ENCODE peak calls at places on chromosomes 12 and 14, in four cellular contexts. One of them, this sample, is unnamed. For H3K4me1, the result is how much of the 10 kb centered on the place peaks cover.

GRCh38 chr14:102930753-102931579 is 8.5 kb downstream of the AMN start:
- DNase-seq in stomach: peak
- DNase-seq in suprapubic skin: no peak
- DNase-seq in tibial artery: no peak
- DNase-seq in this sample: no peak

GRCh38 chr14:104101651-104102281 is 16.3 kb downstream of the ASPG start:
- DNase-seq in tibial artery: peak
- DNase-seq in stomach: no peak
- DNase-seq in suprapubic skin: no peak
- DNase-seq in this sample: no peak

GRCh38 chr12:51351913-51352532 is 5.5 kb upstream of the CELA1 start:
- DNase-seq in stomach: no peak
- DNase-seq in suprapubic skin: no peak
- DNase-seq in tibial artery: no peak
- DNase-seq in this sample: no peak

GRCh38 chr12:68477256-68477655 is 133.4 kb upstream of the RAP1B start:
- DNase-seq in tibial artery: no peak
- DNase-seq in stomach: no peak
- DNase-seq in suprapubic skin: no peak
- DNase-seq in this sample: no peak

GRCh38 chr14:33309081-33309480 is 370.4 kb downstream of the NPAS3 start:
- DNase-seq in stomach: no peak
- DNase-seq in suprapubic skin: no peak
- DNase-seq in tibial artery: no peak
- DNase-seq in this sample: no peak

GRCh38 chr14:61516125-61516740 is 179.1 kb upstream of the HIF1A start:
- DNase-seq in stomach: no peak
- DNase-seq in tibial artery: no peak
- DNase-seq in suprapubic skin: no peak
- DNase-seq in this sample: no peak

GRCh38 chr12:83666690-83667089 is 980.0 kb downstream of the TMTC2 start:
- DNase-seq in stomach: no peak
- DNase-seq in suprapubic skin: no peak
- DNase-seq in tibial artery: no peak
- DNase-seq in this sample: no peak

GRCh38 chr12:20194171-20194570 is 174.2 kb upstream of the PDE3A start:
- DNase-seq in tibial artery: no peak
- DNase-seq in stomach: no peak
- DNase-seq in suprapubic skin: no peak
- DNase-seq in this sample: no peak

GRCh38 chr14:74596747-74597456 is 15.1 kb downstream of the LTBP2 start:
- DNase-seq in stomach: no peak
- DNase-seq in tibial artery: no peak
- DNase-seq in suprapubic skin: no peak
- DNase-seq in this sample: no peak
- H3K4me1 ChIP-seq in stomach: half or more
- H3K4me1 ChIP-seq in tibial artery: half or more
- H3K4me1 ChIP-seq in suprapubic skin: half or more
- H3K4me1 ChIP-seq in this sample: under half

GRCh38 chr14:53621986-53622385 is 334.6 kb downstream of the BMP4 start:
- DNase-seq in stomach: no peak
- DNase-seq in suprapubic skin: no peak
- DNase-seq in tibial artery: no peak
- DNase-seq in this sample: no peak
- H3K27ac ChIP-seq in stomach: no peak
- H3K27ac ChIP-seq in suprapubic skin: no peak
- H3K27ac ChIP-seq in tibial artery: no peak
- H3K27ac ChIP-seq in this sample: no peak

GRCh38 chr12:42571327-42572009 is 18.1 kb downstream of the PRICKLE1 start:
- DNase-seq in suprapubic skin: no peak
- DNase-seq in tibial artery: no peak
- DNase-seq in stomach: no peak
- DNase-seq in this sample: no peak
- H3K4me1 ChIP-seq in suprapubic skin: under half
- H3K4me1 ChIP-seq in tibial artery: under half
- H3K4me1 ChIP-seq in stomach: under half
- H3K4me1 ChIP-seq in this sample: under half

GRCh38 chr14:94612580-94613554 is 676 bp downstream of the SERPINA3 start:
- DNase-seq in tibial artery: no peak
- DNase-seq in stomach: no peak
- DNase-seq in suprapubic skin: no peak
- DNase-seq in this sample: no peak

GRCh38 chr14:94614802-94615201 is 2.6 kb downstream of the SERPINA3 start:
- DNase-seq in tibial artery: no peak
- DNase-seq in suprapubic skin: no peak
- DNase-seq in stomach: no peak
- DNase-seq in this sample: no peak

GRCh38 chr14:94613720-94614644 is 1.8 kb downstream of the SERPINA3 start:
- DNase-seq in tibial artery: no peak
- DNase-seq in suprapubic skin: no peak
- DNase-seq in stomach: no peak
- DNase-seq in this sample: no peak

GRCh38 chr14:94611179-94611578 is 1.0 kb upstream of the SERPINA3 start:
- DNase-seq in stomach: no peak
- DNase-seq in suprapubic skin: no peak
- DNase-seq in tibial artery: no peak
- DNase-seq in this sample: no peak

GRCh38 chr14:94612174-94612573 is at the start of gene SERPINA3:
- DNase-seq in suprapubic skin: no peak
- DNase-seq in stomach: no peak
- DNase-seq in tibial artery: no peak
- DNase-seq in this sample: no peak
- H3K27ac ChIP-seq in suprapubic skin: peak
- H3K27ac ChIP-seq in stomach: peak
- H3K27ac ChIP-seq in tibial artery: no peak
- H3K27ac ChIP-seq in this sample: no peak

GRCh38 chr12:50239355-50239891 is 43.9 kb downstream of the LIMA1 start:
- DNase-seq in stomach: no peak
- DNase-seq in suprapubic skin: no peak
- DNase-seq in tibial artery: no peak
- DNase-seq in this sample: no peak
- H3K4me1 ChIP-seq in stomach: under half
- H3K4me1 ChIP-seq in suprapubic skin: under half
- H3K4me1 ChIP-seq in tibial artery: under half
- H3K4me1 ChIP-seq in this sample: under half

DNA sequence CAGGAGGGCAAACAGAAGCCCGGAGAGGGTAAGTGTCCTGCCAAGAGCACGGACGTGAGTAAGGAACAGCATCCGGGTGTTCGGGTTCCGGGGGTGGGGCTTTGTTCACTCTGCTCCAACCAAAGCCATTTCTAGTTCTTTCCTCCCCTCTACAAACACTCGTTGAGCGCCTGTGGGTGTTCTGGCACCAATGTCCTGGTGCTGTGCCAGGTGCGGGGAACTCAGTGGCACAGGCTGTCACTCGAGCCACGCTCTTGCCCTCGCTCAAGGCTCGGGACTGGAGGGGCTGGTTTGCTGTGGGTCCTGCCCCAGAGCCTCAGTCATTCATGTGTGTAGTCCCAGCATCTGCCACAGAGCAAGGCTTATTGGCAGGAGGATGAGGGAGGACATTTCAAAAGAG is 157.5 kb downstream of the CALM1 start:
- DNase-seq in suprapubic skin: no peak
- DNase-seq in stomach: peak
- DNase-seq in tibial artery: peak
- DNase-seq in this sample: no peak
- H3K27ac ChIP-seq in suprapubic skin: no peak
- H3K27ac ChIP-seq in stomach: peak
- H3K27ac ChIP-seq in tibial artery: peak
- H3K27ac ChIP-seq in this sample: no peak

GRCh38 chr12:64639466-64639865 is 29.2 kb downstream of the RASSF3 start:
- DNase-seq in suprapubic skin: no peak
- DNase-seq in tibial artery: no peak
- DNase-seq in stomach: no peak
- DNase-seq in this sample: no peak
- H3K4me1 ChIP-seq in suprapubic skin: under half
- H3K4me1 ChIP-seq in tibial artery: under half
- H3K4me1 ChIP-seq in stomach: half or more
- H3K4me1 ChIP-seq in this sample: half or more

DNA sequence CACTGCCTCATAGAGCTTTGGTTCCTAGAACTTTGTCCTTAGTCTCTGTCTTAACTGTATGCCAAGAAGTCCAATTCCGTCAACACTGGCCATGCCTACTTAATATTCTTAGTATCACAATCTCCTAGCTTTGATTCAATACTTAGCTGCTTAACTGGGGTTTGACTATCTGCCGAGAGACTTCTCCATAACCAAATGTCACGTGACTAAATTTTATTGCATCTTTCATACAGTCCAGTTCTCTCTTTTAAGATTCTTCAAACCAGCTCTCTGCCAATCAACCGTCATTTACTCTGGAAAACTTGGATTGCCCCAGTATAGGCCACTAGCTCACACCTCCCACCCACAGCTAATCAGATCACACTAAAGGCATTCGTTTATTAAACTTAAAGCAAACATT is 122.8 kb downstream of the ATXN7L3B start:
- DNase-seq in suprapubic skin: no peak
- DNase-seq in stomach: no peak
- DNase-seq in tibial artery: no peak
- DNase-seq in this sample: no peak
- H3K27ac ChIP-seq in suprapubic skin: no peak
- H3K27ac ChIP-seq in stomach: no peak
- H3K27ac ChIP-seq in tibial artery: no peak
- H3K27ac ChIP-seq in this sample: no peak

DNA sequence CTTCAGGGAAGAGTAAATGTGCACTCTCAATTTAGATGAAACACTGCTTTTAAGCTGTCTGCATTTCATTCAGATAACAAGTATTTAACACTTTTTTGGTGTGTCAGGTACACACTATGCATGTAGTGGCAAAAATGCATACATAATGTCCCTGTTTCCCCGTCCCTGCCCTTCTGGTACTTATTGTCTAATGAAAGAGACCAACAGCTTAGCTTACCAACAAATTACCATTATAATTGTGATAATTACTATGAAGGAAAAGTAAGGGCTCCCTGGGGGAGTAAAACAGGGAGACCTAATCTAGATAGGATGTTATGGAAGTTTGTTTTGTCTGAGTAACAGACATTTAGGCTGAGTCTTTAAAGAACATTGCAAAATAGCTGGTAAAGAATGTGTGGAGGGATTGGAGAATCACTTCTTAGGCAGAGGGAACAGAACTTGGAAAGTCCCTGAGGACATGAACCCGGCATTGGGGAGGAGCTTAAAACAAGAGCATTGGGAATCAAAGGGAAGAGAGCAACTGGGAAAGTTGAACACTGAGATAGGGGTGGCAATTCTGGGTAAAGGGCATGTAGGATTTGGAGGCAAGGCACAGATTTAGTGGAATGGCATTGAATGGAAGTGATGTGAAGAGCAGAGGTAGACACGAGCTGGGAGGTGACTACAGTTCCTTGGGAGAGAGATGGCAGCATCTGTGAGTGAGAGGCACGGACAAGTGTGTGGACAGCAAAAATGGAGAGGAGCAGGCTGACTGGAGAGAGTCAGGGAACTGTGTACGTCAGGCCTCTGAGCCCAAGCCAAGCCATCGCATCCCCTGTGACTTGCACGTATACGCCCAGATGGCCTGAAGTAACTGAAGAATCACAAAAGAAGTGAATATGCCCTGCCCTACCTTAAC is 181.6 kb downstream of the GRIP1 start:
- DNase-seq in suprapubic skin: no peak
- DNase-seq in stomach: no peak
- DNase-seq in tibial artery: no peak
- DNase-seq in this sample: no peak
- H3K4me1 ChIP-seq in suprapubic skin: under half
- H3K4me1 ChIP-seq in stomach: under half
- H3K4me1 ChIP-seq in tibial artery: under half
- H3K4me1 ChIP-seq in this sample: under half

GRCh38 chr12:120342567-120343537 is 15.3 kb upstream of the PLA2G1B start:
- DNase-seq in tibial artery: no peak
- DNase-seq in suprapubic skin: no peak
- DNase-seq in stomach: no peak
- DNase-seq in this sample: no peak
- H3K27ac ChIP-seq in tibial artery: no peak
- H3K27ac ChIP-seq in suprapubic skin: no peak
- H3K27ac ChIP-seq in stomach: no peak
- H3K27ac ChIP-seq in this sample: no peak